ENCODE peak calls at places on chromosome 13, in seven cellular contexts. One of them, this sample, is unnamed.

GRCh38 chr13:62747629-62748028 is 1332.0 kb upstream of the PCDH20 start:
- DNase-seq in GM20000: no peak
- DNase-seq in esophagus squamous epithelium: no peak
- DNase-seq in sciatic nerve: no peak
- DNase-seq in small intestine: no peak
- DNase-seq in ecto neural progenitor cell: no peak
- DNase-seq in HFF-Myc: peak
- DNase-seq in this sample: no peak

GRCh38 chr13:98549006-98549727 is 27.7 kb downstream of the STK24 start:
- DNase-seq in HFF-Myc: peak
- DNase-seq in ecto neural progenitor cell: no peak
- DNase-seq in small intestine: no peak
- DNase-seq in GM20000: no peak
- DNase-seq in sciatic nerve: no peak
- DNase-seq in esophagus squamous epithelium: no peak
- DNase-seq in this sample: no peak

GRCh38 chr13:47892374-47892773 is 108.7 kb downstream of the SUCLA2 start:
- DNase-seq in HFF-Myc: no peak
- DNase-seq in sciatic nerve: no peak
- DNase-seq in ecto neural progenitor cell: no peak
- DNase-seq in small intestine: no peak
- DNase-seq in GM20000: no peak
- DNase-seq in esophagus squamous epithelium: no peak
- DNase-seq in this sample: no peak

GRCh38 chr13:99056381-99057014 is 78.6 kb upstream of the DOCK9 start:
- DNase-seq in ecto neural progenitor cell: no peak
- DNase-seq in esophagus squamous epithelium: no peak
- DNase-seq in HFF-Myc: no peak
- DNase-seq in sciatic nerve: no peak
- DNase-seq in small intestine: no peak
- DNase-seq in GM20000: no peak
- DNase-seq in this sample: no peak

GRCh38 chr13:49395416-49396277 is 48.2 kb downstream of the CAB39L start:
- DNase-seq in small intestine: no peak
- DNase-seq in GM20000: no peak
- DNase-seq in esophagus squamous epithelium: no peak
- DNase-seq in HFF-Myc: no peak
- DNase-seq in ecto neural progenitor cell: no peak
- DNase-seq in sciatic nerve: no peak
- DNase-seq in this sample: no peak

GRCh38 chr13:76271728-76272232 is 614.4 kb downstream of the KCTD12 start:
- DNase-seq in HFF-Myc: no peak
- DNase-seq in ecto neural progenitor cell: peak
- DNase-seq in sciatic nerve: no peak
- DNase-seq in GM20000: no peak
- DNase-seq in small intestine: no peak
- DNase-seq in esophagus squamous epithelium: no peak
- DNase-seq in this sample: no peak

GRCh38 chr13:37109080-37109678 is 3.7 kb upstream of the CSNK1A1L start:
- DNase-seq in ecto neural progenitor cell: no peak
- DNase-seq in esophagus squamous epithelium: no peak
- DNase-seq in small intestine: no peak
- DNase-seq in HFF-Myc: peak
- DNase-seq in GM20000: peak
- DNase-seq in sciatic nerve: no peak
- DNase-seq in this sample: no peak

GRCh38 chr13:89554801-89555200 is 1792.7 kb upstream of the MIR17HG start:
- DNase-seq in sciatic nerve: no peak
- DNase-seq in esophagus squamous epithelium: no peak
- DNase-seq in HFF-Myc: no peak
- DNase-seq in GM20000: no peak
- DNase-seq in ecto neural progenitor cell: no peak
- DNase-seq in small intestine: no peak
- DNase-seq in this sample: no peak

GRCh38 chr13:30926781-30927180 is 5.7 kb upstream of the TEX26 start:
- DNase-seq in esophagus squamous epithelium: no peak
- DNase-seq in GM20000: no peak
- DNase-seq in small intestine: no peak
- DNase-seq in ecto neural progenitor cell: no peak
- DNase-seq in sciatic nerve: no peak
- DNase-seq in HFF-Myc: no peak
- DNase-seq in this sample: no peak